ENCODE peak calls at places on chromosomes 4 and X, in six cellular contexts. W is spleen, G is sigmoid colon, T is Panc1, Z is upper lobe of left lung, Q is stomach. B is an unnamed sample. For H3K36me3, the result is how much of the 10 kb centered on the place peaks cover.

GRCh38 chrX:46913710-46914109 is 1.5 kb downstream of the JADE3 start:
- DNase-seq in W (no peak), G (no peak), T (no peak), Z (no peak), Q (peak), B (no peak)

GRCh38 chr4:127780598-127780997 is 1.5 kb upstream of the HSPA4L start:
- DNase-seq in W (no peak), G (no peak), T (no peak), Z (peak), Q (no peak), B (no peak)

GRCh38 chrX:153927686-153927935 is 1.5 kb upstream of the ARHGAP4 start:
- DNase-seq in W (no peak), G (no peak), T (no peak), Z (no peak), Q (no peak), B (no peak)

GRCh38 chr4:113222431-113222979 is 173.1 kb downstream of the ANK2 start:
- DNase-seq in W (no peak), G (no peak), T (no peak), Z (no peak), Q (no peak), B (no peak)

GRCh38 chrX:11703855-11704254 is 38.1 kb upstream of the ARHGAP6 start:
- DNase-seq in W (peak), G (no peak), T (no peak), Z (no peak), Q (no peak), B (no peak)

GRCh38 chr4:77581724-77582123 is 23.9 kb upstream of the CXCL13 start:
- DNase-seq in W (no peak), G (no peak), T (no peak), Z (no peak), Q (no peak), B (no peak)

GRCh38 chr4:168723020-168723419 is 226.2 kb downstream of the PALLD start:
- DNase-seq in W (no peak), G (no peak), T (no peak), Z (no peak), Q (no peak), B (no peak)

GRCh38 chr4:61462451-61463326 is 262.6 kb downstream of the ADGRL3 start:
- DNase-seq in W (no peak), G (no peak), T (no peak), Z (no peak), Q (peak), B (no peak)

GRCh38 chr4:149690726-149691125 is 124.9 kb downstream of the IQCM start:
- DNase-seq in W (no peak), G (no peak), T (no peak), Z (no peak), Q (no peak), B (no peak)

GRCh38 chr4:123064390-123064789 is 142.0 kb upstream of the NUDT6 start:
- DNase-seq in W (no peak), G (no peak), T (no peak), Z (no peak), Q (no peak), B (no peak)

GRCh38 chr4:81194286-81194685 is 20.7 kb downstream of the PRKG2 start:
- DNase-seq in W (no peak), G (no peak), T (no peak), Z (no peak), Q (no peak), B (no peak)

GRCh38 chr4:77190053-77190452 is 33.0 kb downstream of the CCNG2 start:
- DNase-seq in W (no peak), G (no peak), T (no peak), Z (no peak), Q (no peak), B (no peak)

GRCh38 chr4:91622925-91623600 is 680.7 kb upstream of the GRID2 start:
- DNase-seq in W (peak), G (no peak), T (no peak), Z (no peak), Q (no peak), B (no peak)

GRCh38 chrX:69031971-69032391 is 133.3 kb downstream of the PJA1 start:
- DNase-seq in W (no peak), G (no peak), T (no peak), Z (no peak), Q (no peak), B (no peak)

GRCh38 chr4:56106755-56107154 is 158.0 kb downstream of the CEP135 start:
- DNase-seq in W (no peak), G (no peak), T (no peak), Z (no peak), Q (no peak), B (no peak)

GRCh38 chr4:168421671-168422070 is 58.6 kb downstream of the DDX60L start:
- DNase-seq in W (no peak), G (no peak), T (no peak), Z (no peak), Q (peak), B (no peak)

GRCh38 chr4:119510750-119511149 is 117.9 kb downstream of the PDE5A start:
- DNase-seq in W (no peak), G (no peak), T (no peak), Z (no peak), Q (no peak), B (no peak)

GRCh38 chr4:119504616-119505015 is 124.0 kb downstream of the PDE5A start:
- DNase-seq in W (no peak), G (no peak), T (no peak), Z (no peak), Q (no peak), B (no peak)

GRCh38 chr4:119508281-119508680 is 120.3 kb downstream of the PDE5A start:
- DNase-seq in W (no peak), G (no peak), T (no peak), Z (no peak), Q (no peak), B (no peak)

GRCh38 chr4:119501740-119502139 is 126.9 kb downstream of the PDE5A start:
- DNase-seq in W (no peak), G (no peak), T (no peak), Z (no peak), Q (no peak), B (no peak)

GRCh38 chr4:119506761-119507160 is 121.8 kb downstream of the PDE5A start:
- DNase-seq in W (no peak), G (no peak), T (no peak), Z (no peak), Q (no peak), B (no peak)
- H3K36me3 ChIP-seq in W (under half), G (under half), T (half or more), Z (under half), Q (half or more), B (under half)

GRCh38 chr4:105179539-105180401 is 33.1 kb downstream of the TET2 start:
- DNase-seq in W (no peak), G (no peak), T (no peak), Z (no peak), Q (no peak), B (no peak)

GRCh38 chr4:105184316-105184988 is 37.8 kb downstream of the TET2 start:
- DNase-seq in W (no peak), G (no peak), T (no peak), Z (no peak), Q (no peak), B (no peak)

GRCh38 chr4:105186701-105187158 is 40.1 kb downstream of the TET2 start:
- DNase-seq in W (no peak), G (no peak), T (no peak), Z (no peak), Q (no peak), B (no peak)

GRCh38 chr4:105182211-105182610 is 35.5 kb downstream of the TET2 start:
- DNase-seq in W (no peak), G (no peak), T (no peak), Z (no peak), Q (no peak), B (no peak)

GRCh38 chr4:105181259-105181658 is 34.6 kb downstream of the TET2 start:
- DNase-seq in W (no peak), G (no peak), T (no peak), Z (no peak), Q (no peak), B (no peak)
- TF ChIP-seq POLR2AphosphoS5 in W (no peak), G (no peak), T (no peak), Z (no peak), Q (no peak), B (no peak)

DNA sequence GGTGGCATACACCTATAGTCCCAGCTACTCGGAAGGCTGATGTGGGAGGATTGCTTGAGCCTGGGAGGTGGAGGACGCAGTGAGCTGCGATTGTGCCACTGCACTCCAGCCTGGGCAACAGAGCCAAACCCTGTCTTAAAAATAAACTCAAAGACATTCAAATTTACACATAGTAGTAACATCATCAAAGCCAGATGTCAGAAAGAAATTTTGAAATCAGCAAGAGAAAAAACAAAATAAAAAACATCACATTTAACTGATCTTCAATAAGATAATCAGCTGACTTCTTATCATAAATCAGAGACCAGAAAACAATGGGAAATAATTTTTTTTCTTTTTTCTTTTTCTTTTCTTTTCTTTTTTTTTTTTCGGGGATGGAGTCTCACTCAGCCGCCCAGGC is 78.9 kb upstream of the ZCCHC13 start:
- DNase-seq in W (no peak), G (no peak), T (no peak), Z (no peak), Q (no peak), B (no peak)
- H3K36me3 ChIP-seq in W (under half), G (under half), T (under half), Z (under half), Q (under half), B (under half)

GRCh38 chr4:106893903-106894302 is 142.2 kb downstream of the DKK2 start:
- DNase-seq in W (no peak), G (peak), T (no peak), Z (no peak), Q (no peak), B (no peak)
- TF ChIP-seq POLR2AphosphoS5 in W (no peak), G (no peak), T (no peak), Z (no peak), Q (no peak), B (no peak)

GRCh38 chr4:169900241-169900845 is 125.9 kb downstream of the MFAP3L start:
- DNase-seq in W (no peak), G (no peak), T (no peak), Z (no peak), Q (no peak), B (no peak)
- H3K36me3 ChIP-seq in W (under half), G (under half), T (under half), Z (under half), Q (under half), B (under half)

DNA sequence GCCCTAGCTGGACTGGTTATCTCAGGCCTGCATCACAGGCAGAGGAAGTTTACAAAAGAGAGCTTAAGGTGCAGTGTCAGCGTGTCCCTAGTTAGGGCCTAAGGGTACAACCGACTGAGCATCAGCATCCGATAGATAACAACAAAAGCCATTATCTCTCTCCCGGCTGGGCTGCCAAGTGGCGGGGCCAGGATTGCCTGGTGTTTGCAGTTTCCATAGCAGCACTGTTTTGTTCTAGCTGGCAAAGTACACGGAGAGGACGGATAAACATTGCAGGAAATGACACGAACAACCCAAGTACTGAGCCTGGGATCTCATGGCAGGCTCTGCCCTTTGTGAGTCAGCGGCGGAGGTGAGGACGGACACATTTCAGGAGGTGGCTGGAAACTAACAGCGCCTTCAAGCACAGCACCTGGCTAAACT is 104.7 kb upstream of the NOCT start:
- DNase-seq in W (peak), G (peak), T (peak), Z (peak), Q (peak), B (peak)
- TF ChIP-seq POLR2AphosphoS5 in W (no peak), G (peak), T (no peak), Z (peak), Q (peak), B (peak)

GRCh38 chr4:151887816-151888180 is 127.0 kb upstream of the GATB start:
- DNase-seq in W (no peak), G (no peak), T (no peak), Z (no peak), Q (no peak), B (no peak)
- H3K36me3 ChIP-seq in W (under half), G (under half), T (under half), Z (under half), Q (under half), B (under half)